ENCODE peak calls at places on chromosomes 2 and 18, in six cellular contexts. S, L, E, B, V and K are unnamed samples.

GRCh38 chr2:199738723-199739412 is 112.1 kb downstream of the FTCDNL1 start:
- DNase-seq in V (no peak), B (no peak), S (no peak), E (no peak), L (peak; percentile 53), K (peak; percentile 32)

GRCh38 chr2:77512521-77512920 is 9.7 kb downstream of the LRRTM4 start:
- DNase-seq in L (no peak), E (no peak), V (no peak), B (no peak), S (peak; percentile 13), K (no peak)

GRCh38 chr2:178976351-178976750 is 73.6 kb downstream of the CCDC141 start:
- DNase-seq in V (no peak), B (no peak), S (no peak), E (no peak), L (no peak), K (no peak)

GRCh38 chr2:42492691-42493467 is 903 bp downstream of the KCNG3 start:
- DNase-seq in V (no peak), L (no peak), S (no peak), B (no peak), E (no peak), K (no peak)

GRCh38 chr2:121348128-121348740 is 63.2 kb upstream of the TFCP2L1 start:
- DNase-seq in E (no peak), V (no peak), B (no peak), S (no peak), L (no peak), K (no peak)

GRCh38 chr2:28627722-28628480 is 123.7 kb upstream of the PPP1CB start:
- DNase-seq in L (no peak), V (no peak), E (no peak), S (no peak), B (no peak), K (no peak)

GRCh38 chr2:208466133-208466919 is 59.7 kb downstream of the PTH2R start:
- DNase-seq in B (no peak), E (peak; percentile 19), S (peak; percentile 71), V (peak; percentile 79), L (no peak), K (no peak)

GRCh38 chr2:27427863-27428212 is 593 bp upstream of the NRBP1 start:
- DNase-seq in L (no peak), S (no peak), E (no peak), V (no peak), B (no peak), K (no peak)

GRCh38 chr2:219453691-219454131 is 19.1 kb downstream of the SPEG start:
- DNase-seq in E (peak; percentile 11), B (peak; percentile 42), L (peak; percentile 64), S (no peak), V (peak; percentile 78), K (peak; percentile 83)

GRCh38 chr2:26182441-26182840 is 9.6 kb downstream of the GAREM2 start:
- DNase-seq in B (no peak), V (no peak), E (no peak), L (no peak), S (no peak), K (no peak)

GRCh38 chr2:187547353-187547979 is 6.8 kb downstream of the TFPI start:
- DNase-seq in E (no peak), B (peak; percentile 76), L (peak; percentile 83), S (peak; percentile 96), V (no peak), K (peak; percentile 54)

GRCh38 chr2:71896385-71897144 is 251.1 kb downstream of the CYP26B1 start:
- DNase-seq in L (no peak), V (no peak), S (no peak), B (no peak), E (no peak), K (no peak)

GRCh38 chr2:134244587-134244986 is 9.3 kb upstream of the MGAT5 start:
- DNase-seq in L (no peak), B (no peak), V (no peak), E (peak; percentile 17), S (no peak), K (no peak)

GRCh38 chr2:98486374-98486981 is 41.8 kb downstream of the INPP4A start:
- DNase-seq in E (no peak), V (no peak), L (no peak), B (no peak), S (no peak), K (no peak)

GRCh38 chr18:12934454-12935071 is 13.2 kb upstream of the SEH1L start:
- DNase-seq in L (peak; percentile 33), V (peak; percentile 23), S (peak; percentile 82), B (peak; percentile 82), E (peak; percentile 89), K (peak; percentile 51)

GRCh38 chr18:5073026-5073944 is 123.8 kb downstream of the AKAIN1 start:
- DNase-seq in S (peak; percentile 65), V (peak; percentile 6), E (peak; percentile 26), B (no peak), L (no peak), K (no peak)

GRCh38 chr2:196660264-196660663 is 20.7 kb downstream of the CCDC150 start:
- DNase-seq in S (no peak), B (peak; percentile 6), V (no peak), E (no peak), L (no peak), K (no peak)

GRCh38 chr2:30359644-30360167 is 87.3 kb upstream of the LCLAT1 start:
- DNase-seq in S (no peak), E (no peak), B (no peak), L (no peak), V (peak; percentile 0), K (no peak)

GRCh38 chr2:226031078-226031937 is 631.8 kb downstream of the NYAP2 start:
- DNase-seq in L (no peak), E (peak; percentile 55), B (peak; percentile 21), V (peak; percentile 48), S (no peak), K (peak; percentile 11)

GRCh38 chr2:240162032-240162431 is 21.6 kb upstream of the OTOS start:
- DNase-seq in L (no peak), B (no peak), E (no peak), S (no peak), V (no peak), K (no peak)

GRCh38 chr2:69685321-69686048 is 41.9 kb upstream of the AAK1 start:
- DNase-seq in V (no peak), S (no peak), L (no peak), B (no peak), E (no peak), K (no peak)

GRCh38 chr2:144801766-144802165 is 281.8 kb upstream of the ZEB2 start:
- DNase-seq in L (peak; percentile 41), B (peak; percentile 23), S (peak; percentile 38), E (no peak), V (no peak), K (no peak)

GRCh38 chr2:118123561-118124232 is 35.4 kb downstream of the INSIG2 start:
- DNase-seq in B (no peak), E (no peak), L (peak; percentile 99), V (no peak), S (peak; percentile 5), K (peak; percentile 65)

GRCh38 chr2:225401001-225401400 is 1.5 kb downstream of the NYAP2 start:
- DNase-seq in S (no peak), B (no peak), V (no peak), E (no peak), L (no peak), K (no peak)

GRCh38 chr2:58240595-58240937 is 559 bp downstream of the FANCL start:
- DNase-seq in S (peak; percentile 49), B (no peak), L (no peak), E (peak; percentile 50), V (no peak), K (no peak)

GRCh38 chr18:12726774-12727550 is 24.1 kb downstream of the PSMG2 start:
- DNase-seq in V (peak; percentile 2), S (peak; percentile 71), E (peak; percentile 87), B (peak; percentile 26), L (no peak), K (peak; percentile 30)

GRCh38 chr2:101540518-101540917 is 65.6 kb upstream of the RFX8 start:
- DNase-seq in V (no peak), S (no peak), B (peak; percentile 22), E (no peak), L (peak; percentile 33), K (peak; percentile 93)

GRCh38 chr2:46893231-46893943 is 22.2 kb downstream of the MCFD2 start:
- DNase-seq in V (no peak), E (no peak), S (no peak), B (no peak), L (no peak), K (no peak)

GRCh38 chr2:46177461-46178089 is 119.6 kb upstream of the EPAS1 start:
- DNase-seq in E (no peak), B (no peak), L (no peak), S (no peak), V (no peak), K (no peak)

GRCh38 chr2:98382739-98383138 is 36.5 kb downstream of the CNGA3 start:
- DNase-seq in S (no peak), B (no peak), V (no peak), E (no peak), L (no peak), K (no peak)